ENCODE peak calls at places on chromosomes 3 and 15, in nine cellular contexts. E is foreskin fibroblast, Y is fibroblast of lung, F is GM20000, C is MM.1S, V is brain microvascular endothelial cell, I is Peyer's patch, W is cardiac fibroblast, G is sigmoid colon. T is an unnamed sample.

GRCh38 chr15:71136159-71137137 is 21.2 kb downstream of the THSD4 start:
- DNase-seq in E (peak; percentile 92), Y (peak; percentile 75), F (no peak), C (no peak), V (peak; percentile 94), I (no peak), W (peak; percentile 96), G (no peak), T (peak; percentile 90)

GRCh38 chr3:109234300-109234699 is 82.0 kb downstream of the DPPA2 start:
- DNase-seq in E (no peak), Y (no peak), F (no peak), C (no peak), V (no peak), I (no peak), W (no peak), G (no peak), T (no peak)

GRCh38 chr3:95721938-95722337 is 1092.5 kb upstream of the EPHA6 start:
- DNase-seq in E (no peak), Y (no peak), F (no peak), C (peak; percentile 13), V (no peak), I (no peak), W (peak; percentile 52), G (no peak), T (peak; percentile 50)

GRCh38 chr3:45914362-45915077 is 28.2 kb downstream of the CCR9 start:
- DNase-seq in E (no peak), Y (no peak), F (no peak), C (no peak), V (no peak), I (no peak), W (no peak), G (no peak), T (no peak)

GRCh38 chr3:73072634-73073033 is 11.2 kb downstream of the EBLN2 start:
- DNase-seq in E (peak; percentile 41), Y (no peak), F (no peak), C (no peak), V (no peak), I (no peak), W (no peak), G (no peak), T (no peak)

GRCh38 chr3:102060814-102061213 is 211.5 kb downstream of the NFKBIZ start:
- DNase-seq in E (peak; percentile 26), Y (no peak), F (peak; percentile 27), C (peak; percentile 27), V (peak; percentile 13), I (no peak), W (peak; percentile 37), G (no peak), T (no peak)

GRCh38 chr15:83164409-83165404 is 42.9 kb downstream of the HDGFL3 start:
- DNase-seq in E (peak; percentile 64), Y (peak; percentile 43), F (no peak), C (no peak), V (no peak), I (no peak), W (peak; percentile 80), G (no peak), T (no peak)

GRCh38 chr3:14082108-14082657 is 42.5 kb downstream of the CHCHD4 start:
- DNase-seq in E (no peak), Y (no peak), F (no peak), C (peak; percentile 80), V (no peak), I (no peak), W (no peak), G (no peak), T (no peak)

GRCh38 chr3:23739536-23739935 is 66.2 kb upstream of the UBE2E1 start:
- DNase-seq in E (peak; percentile 77), Y (peak; percentile 79), F (no peak), C (no peak), V (peak; percentile 43), I (no peak), W (peak; percentile 79), G (no peak), T (peak; percentile 58)

GRCh38 chr3:126713229-126713628 is 9.2 kb downstream of the CHCHD6 start:
- DNase-seq in E (no peak), Y (no peak), F (no peak), C (no peak), V (no peak), I (no peak), W (no peak), G (no peak), T (no peak)

GRCh38 chr3:134483195-134483890 is 2.4 kb downstream of the ANAPC13 start:
- DNase-seq in E (peak; percentile 87), Y (peak; percentile 47), F (no peak), C (no peak), V (peak; percentile 77), I (no peak), W (peak; percentile 92), G (no peak), T (peak; percentile 45)

GRCh38 chr15:78104119-78104479 is 11.7 kb downstream of the SH2D7 start:
- DNase-seq in E (no peak), Y (no peak), F (no peak), C (no peak), V (no peak), I (no peak), W (no peak), G (peak; percentile 34), T (no peak)

GRCh38 chr15:74028646-74029045 is 34.1 kb downstream of the PML start:
- DNase-seq in E (no peak), Y (no peak), F (no peak), C (no peak), V (no peak), I (no peak), W (no peak), G (no peak), T (no peak)
- TF ChIP-seq CTCF in E (no peak), Y (no peak), F (no peak), C (no peak), V (no peak), I (no peak), W (no peak), G (no peak), T (no peak)

DNA sequence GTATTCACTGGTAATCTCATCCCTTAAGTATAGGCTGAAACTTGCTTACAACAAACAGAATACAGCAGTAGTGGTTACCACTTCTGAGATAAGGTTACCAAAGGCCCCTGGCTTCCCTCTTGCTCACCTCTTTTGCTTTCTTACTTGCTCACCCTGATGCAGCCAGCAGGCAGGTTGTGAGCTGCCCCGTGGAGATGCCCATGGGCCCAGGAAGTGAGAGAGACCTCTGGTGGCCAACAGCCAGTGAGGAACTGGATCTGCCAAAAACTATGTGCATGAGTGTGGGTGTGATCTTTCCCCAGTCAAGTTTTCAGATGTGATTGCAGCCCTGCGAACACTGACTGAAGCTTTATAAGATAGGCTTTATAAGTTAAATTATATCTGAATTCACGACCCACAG is 48.7 kb downstream of the NMNAT3 start:
- DNase-seq in E (peak; percentile 2), Y (peak; percentile 3), F (peak; percentile 24), C (no peak), V (peak; percentile 9), I (no peak), W (peak; percentile 2), G (no peak), T (peak; percentile 71)
- TF ChIP-seq CTCF in E (no peak), Y (no peak), F (no peak), C (no peak), V (peak; percentile 63), I (peak; percentile 26), W (no peak), G (no peak), T (no peak)

DNA sequence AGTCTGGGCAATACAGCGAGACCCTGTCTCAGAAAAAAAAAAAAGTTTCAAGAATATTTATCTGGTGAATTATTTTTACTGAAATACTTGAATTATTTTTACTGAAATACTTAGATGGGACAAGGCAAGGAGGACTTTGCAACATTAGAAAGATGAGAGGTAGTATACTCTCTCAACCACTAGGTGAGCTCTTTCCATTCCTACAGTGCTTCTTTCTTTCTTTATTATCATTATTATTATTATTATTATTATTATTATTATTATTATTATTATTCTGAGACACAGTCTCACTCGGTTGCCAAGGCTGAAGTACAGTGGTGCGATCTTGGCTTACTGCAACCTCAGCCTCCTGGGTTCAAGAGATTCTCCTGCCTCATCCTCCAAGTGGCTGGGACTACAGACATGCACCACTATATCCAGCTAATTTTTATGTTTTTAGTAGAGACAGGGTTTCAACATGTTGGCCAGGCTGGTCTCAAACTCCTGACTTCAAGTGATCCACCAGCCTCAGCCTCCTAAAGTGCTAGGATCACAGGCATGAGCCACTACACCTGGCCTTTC is 468.8 kb downstream of the MAGI1 start:
- DNase-seq in E (no peak), Y (no peak), F (no peak), C (no peak), V (no peak), I (no peak), W (no peak), G (no peak), T (no peak)
- TF ChIP-seq CTCF in E (peak; percentile 16), Y (no peak), F (no peak), C (no peak), V (peak; percentile 32), I (no peak), W (peak; percentile 24), G (no peak), T (peak; percentile 17)

DNA sequence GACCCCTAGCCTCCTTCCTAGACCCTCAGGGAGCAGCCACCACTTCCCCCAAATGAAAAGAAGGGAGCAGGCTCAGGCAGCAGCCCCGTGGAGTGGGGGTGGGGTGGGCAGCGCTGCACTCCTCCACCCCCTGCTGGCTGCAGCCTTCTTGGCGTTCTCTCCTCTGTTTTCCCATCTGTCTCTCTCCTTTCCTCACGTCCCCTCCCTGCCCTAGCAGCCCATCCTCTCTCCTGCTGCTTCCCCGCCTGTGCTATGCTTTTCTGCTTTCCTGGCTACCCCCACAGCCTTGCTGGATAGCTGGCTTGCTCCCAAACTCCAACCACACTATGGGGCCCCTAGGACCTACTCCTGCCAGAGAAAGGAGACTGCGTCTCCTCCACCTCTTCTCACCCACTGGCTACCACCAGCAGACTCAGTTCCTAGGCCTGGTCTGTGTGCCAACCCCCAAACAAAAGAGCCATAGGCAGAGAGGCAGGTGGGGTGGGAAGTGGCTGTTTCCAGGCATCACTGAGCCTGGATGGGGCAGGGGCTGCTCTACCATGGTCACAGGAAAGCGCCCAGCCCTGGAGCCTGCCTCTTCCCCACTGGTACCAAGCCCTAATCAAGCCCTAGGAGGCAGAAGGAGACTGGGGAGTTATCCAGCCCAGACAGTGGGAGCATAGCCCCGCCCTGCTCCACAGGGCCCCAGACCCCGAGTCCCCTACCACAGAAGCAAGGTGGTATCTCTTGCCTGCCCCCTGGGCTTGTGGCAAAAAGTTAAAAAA is 3.4 kb upstream of the DISP2 start:
- DNase-seq in E (peak; percentile 68), Y (peak; percentile 43), F (no peak), C (no peak), V (no peak), I (no peak), W (no peak), G (no peak), T (no peak)
- TF ChIP-seq CTCF in E (peak; percentile 72), Y (peak; percentile 58), F (no peak), C (peak; percentile 32), V (peak; percentile 84), I (peak; percentile 39), W (peak; percentile 77), G (no peak), T (peak; percentile 26)